ENCODE peak calls at places on chromosomes 1 and 21, in nine cellular contexts. V is WTC11; Y is CD4-positive, alpha-beta T cell; Q is activated naive CD8-positive, alpha-beta T cell treated with anti-CD3 and anti-CD28 coated beads for 36 hours; A is NCI-H510A; W is HT1080; D is GM10248; T is left cardiac atrium; G is stimulated activated CD8-positive, alpha-beta memory T cell treated with anti-CD3 and anti-CD28 coated beads, Interleukin-7, amount 100 ng/mL, for 4 hours. S is an unnamed sample.

GRCh38 chr1:204180133-204180532 is 14.0 kb upstream of the REN start:
- DNase-seq in V (no peak), Y (no peak), Q (no peak), A (peak; percentile 23), W (no peak), D (no peak), T (no peak), G (no peak), S (no peak)

GRCh38 chr1:227449051-227449450 is 114.3 kb upstream of the ZNF678 start:
- DNase-seq in V (peak; percentile 65), Y (no peak), Q (peak; percentile 9), A (no peak), W (peak; percentile 13), D (peak; percentile 52), T (no peak), G (no peak), S (no peak)

GRCh38 chr1:204321665-204322064 is 38.1 kb downstream of the PLEKHA6 start:
- DNase-seq in V (no peak), Y (no peak), Q (no peak), A (no peak), W (no peak), D (no peak), T (no peak), G (no peak), S (no peak)

GRCh38 chr1:93447481-93448291 is at the start of gene FNBP1L:
- DNase-seq in V (peak; percentile 83), Y (peak; percentile 24), Q (peak; percentile 63), A (peak; percentile 97), W (peak; percentile 46), D (peak; percentile 62), T (peak; percentile 82), G (peak; percentile 17), S (peak; percentile 80)

GRCh38 chr21:32516729-32517649 is 68.3 kb downstream of the TCP10L start:
- DNase-seq in V (no peak), Y (no peak), Q (no peak), A (no peak), W (peak; percentile 42), D (no peak), T (peak; percentile 58), G (no peak), S (no peak)

GRCh38 chr1:236524892-236525179 is 1.1 kb downstream of the LGALS8 start:
- DNase-seq in V (no peak), Y (no peak), Q (no peak), A (no peak), W (no peak), D (no peak), T (no peak), G (no peak), S (no peak)

GRCh38 chr1:74835046-74835445 is 102.1 kb downstream of the TYW3 start:
- DNase-seq in V (no peak), Y (no peak), Q (no peak), A (no peak), W (peak; percentile 76), D (no peak), T (no peak), G (no peak), S (no peak)

GRCh38 chr21:21000576-21001175 is 2.5 kb downstream of the NCAM2 start:
- DNase-seq in V (no peak), Y (no peak), Q (no peak), A (no peak), W (no peak), D (no peak), T (no peak), G (no peak), S (no peak)

GRCh38 chr1:229579101-229579651 is 20.7 kb upstream of the ABCB10 start:
- DNase-seq in V (no peak), Y (no peak), Q (no peak), A (peak; percentile 61), W (no peak), D (peak; percentile 63), T (peak; percentile 67), G (no peak), S (no peak)